ENCODE peak calls at places on chromosomes 5 and 9, in six cellular contexts. One of them, this sample, is unnamed.

GRCh38 chr5:14958196-14958595 is 86.6 kb upstream of the ANKH start:
- DNase-seq in activated effector memory CD4-positive, alpha-beta T cell treated with Interleukin-2 at 50 U/mL for 16 hours: no peak
- DNase-seq in WTC11: no peak
- DNase-seq in astrocyte of the spinal cord: no peak
- DNase-seq in type B pancreatic cell: no peak
- DNase-seq in GM12878: no peak
- DNase-seq in this sample: peak

GRCh38 chr9:21031091-21031817 is at the start of gene HACD4:
- DNase-seq in activated effector memory CD4-positive, alpha-beta T cell treated with Interleukin-2 at 50 U/mL for 16 hours: peak
- DNase-seq in WTC11: peak
- DNase-seq in astrocyte of the spinal cord: peak
- DNase-seq in type B pancreatic cell: no peak
- DNase-seq in GM12878: peak
- DNase-seq in this sample: peak

GRCh38 chr5:64949331-64949730 is 180.6 kb downstream of the CWC27 start:
- DNase-seq in activated effector memory CD4-positive, alpha-beta T cell treated with Interleukin-2 at 50 U/mL for 16 hours: no peak
- DNase-seq in WTC11: no peak
- DNase-seq in astrocyte of the spinal cord: no peak
- DNase-seq in type B pancreatic cell: no peak
- DNase-seq in GM12878: no peak
- DNase-seq in this sample: no peak

GRCh38 chr9:36793277-36793676 is 220.6 kb downstream of the MELK start:
- DNase-seq in activated effector memory CD4-positive, alpha-beta T cell treated with Interleukin-2 at 50 U/mL for 16 hours: no peak
- DNase-seq in WTC11: peak
- DNase-seq in astrocyte of the spinal cord: no peak
- DNase-seq in type B pancreatic cell: no peak
- DNase-seq in GM12878: no peak
- DNase-seq in this sample: no peak

GRCh38 chr5:159746707-159747106 is 169.6 kb upstream of the ADRA1B start:
- DNase-seq in activated effector memory CD4-positive, alpha-beta T cell treated with Interleukin-2 at 50 U/mL for 16 hours: no peak
- DNase-seq in WTC11: no peak
- DNase-seq in astrocyte of the spinal cord: no peak
- DNase-seq in type B pancreatic cell: no peak
- DNase-seq in GM12878: no peak
- DNase-seq in this sample: no peak

GRCh38 chr9:95096807-95097206 is 220.7 kb downstream of the FANCC start:
- DNase-seq in activated effector memory CD4-positive, alpha-beta T cell treated with Interleukin-2 at 50 U/mL for 16 hours: no peak
- DNase-seq in WTC11: no peak
- DNase-seq in astrocyte of the spinal cord: no peak
- DNase-seq in type B pancreatic cell: no peak
- DNase-seq in GM12878: no peak
- DNase-seq in this sample: no peak

GRCh38 chr5:110209401-110209800 is 517.1 kb downstream of the TMEM232 start:
- DNase-seq in activated effector memory CD4-positive, alpha-beta T cell treated with Interleukin-2 at 50 U/mL for 16 hours: no peak
- DNase-seq in WTC11: no peak
- DNase-seq in astrocyte of the spinal cord: no peak
- DNase-seq in type B pancreatic cell: no peak
- DNase-seq in GM12878: no peak
- DNase-seq in this sample: no peak

GRCh38 chr5:109703827-109704226 is 14.1 kb downstream of the MAN2A1 start:
- DNase-seq in activated effector memory CD4-positive, alpha-beta T cell treated with Interleukin-2 at 50 U/mL for 16 hours: no peak
- DNase-seq in WTC11: no peak
- DNase-seq in astrocyte of the spinal cord: no peak
- DNase-seq in type B pancreatic cell: no peak
- DNase-seq in GM12878: no peak
- DNase-seq in this sample: no peak

GRCh38 chr5:115601709-115602584 is at the start of gene TICAM2:
- DNase-seq in activated effector memory CD4-positive, alpha-beta T cell treated with Interleukin-2 at 50 U/mL for 16 hours: peak
- DNase-seq in WTC11: peak
- DNase-seq in astrocyte of the spinal cord: peak
- DNase-seq in type B pancreatic cell: peak
- DNase-seq in GM12878: peak
- DNase-seq in this sample: peak

GRCh38 chr5:90783460-90784333 is 225.1 kb downstream of the ADGRV1 start:
- DNase-seq in activated effector memory CD4-positive, alpha-beta T cell treated with Interleukin-2 at 50 U/mL for 16 hours: peak
- DNase-seq in WTC11: peak
- DNase-seq in astrocyte of the spinal cord: peak
- DNase-seq in type B pancreatic cell: peak
- DNase-seq in GM12878: peak
- DNase-seq in this sample: peak

GRCh38 chr9:75866273-75866871 is 24.1 kb upstream of the PCSK5 start:
- DNase-seq in activated effector memory CD4-positive, alpha-beta T cell treated with Interleukin-2 at 50 U/mL for 16 hours: no peak
- DNase-seq in WTC11: peak
- DNase-seq in astrocyte of the spinal cord: peak
- DNase-seq in type B pancreatic cell: no peak
- DNase-seq in GM12878: no peak
- DNase-seq in this sample: peak

GRCh38 chr5:80238778-80239679 is 16.8 kb downstream of the SERINC5 start:
- DNase-seq in activated effector memory CD4-positive, alpha-beta T cell treated with Interleukin-2 at 50 U/mL for 16 hours: no peak
- DNase-seq in WTC11: no peak
- DNase-seq in astrocyte of the spinal cord: peak
- DNase-seq in type B pancreatic cell: no peak
- DNase-seq in GM12878: no peak
- DNase-seq in this sample: peak

GRCh38 chr9:134010774-134011173 is 14.5 kb upstream of the BRD3OS start:
- DNase-seq in activated effector memory CD4-positive, alpha-beta T cell treated with Interleukin-2 at 50 U/mL for 16 hours: no peak
- DNase-seq in WTC11: no peak
- DNase-seq in astrocyte of the spinal cord: no peak
- DNase-seq in type B pancreatic cell: no peak
- DNase-seq in GM12878: no peak
- DNase-seq in this sample: no peak

GRCh38 chr5:145587308-145588071 is 247.7 kb downstream of the PRELID2 start:
- DNase-seq in activated effector memory CD4-positive, alpha-beta T cell treated with Interleukin-2 at 50 U/mL for 16 hours: no peak
- DNase-seq in WTC11: no peak
- DNase-seq in astrocyte of the spinal cord: peak
- DNase-seq in type B pancreatic cell: no peak
- DNase-seq in GM12878: no peak
- DNase-seq in this sample: peak

GRCh38 chr5:67149933-67150523 is 46.6 kb downstream of the CD180 start:
- DNase-seq in activated effector memory CD4-positive, alpha-beta T cell treated with Interleukin-2 at 50 U/mL for 16 hours: no peak
- DNase-seq in WTC11: no peak
- DNase-seq in astrocyte of the spinal cord: peak
- DNase-seq in type B pancreatic cell: no peak
- DNase-seq in GM12878: no peak
- DNase-seq in this sample: peak

GRCh38 chr9:119398350-119398749 is 29.1 kb upstream of the BRINP1 start:
- DNase-seq in activated effector memory CD4-positive, alpha-beta T cell treated with Interleukin-2 at 50 U/mL for 16 hours: no peak
- DNase-seq in WTC11: no peak
- DNase-seq in astrocyte of the spinal cord: no peak
- DNase-seq in type B pancreatic cell: no peak
- DNase-seq in GM12878: no peak
- DNase-seq in this sample: no peak

GRCh38 chr9:22056402-22056801 is 47.3 kb upstream of the CDKN2B start:
- DNase-seq in activated effector memory CD4-positive, alpha-beta T cell treated with Interleukin-2 at 50 U/mL for 16 hours: no peak
- DNase-seq in WTC11: no peak
- DNase-seq in astrocyte of the spinal cord: no peak
- DNase-seq in type B pancreatic cell: no peak
- DNase-seq in GM12878: no peak
- DNase-seq in this sample: no peak

GRCh38 chr9:34588671-34589370 is 703 bp downstream of the CNTFR start:
- DNase-seq in activated effector memory CD4-positive, alpha-beta T cell treated with Interleukin-2 at 50 U/mL for 16 hours: no peak
- DNase-seq in WTC11: no peak
- DNase-seq in astrocyte of the spinal cord: no peak
- DNase-seq in type B pancreatic cell: no peak
- DNase-seq in GM12878: no peak
- DNase-seq in this sample: no peak

GRCh38 chr5:164475339-164475977 is 970.0 kb downstream of the MAT2B start:
- DNase-seq in activated effector memory CD4-positive, alpha-beta T cell treated with Interleukin-2 at 50 U/mL for 16 hours: no peak
- DNase-seq in WTC11: no peak
- DNase-seq in astrocyte of the spinal cord: peak
- DNase-seq in type B pancreatic cell: no peak
- DNase-seq in GM12878: no peak
- DNase-seq in this sample: peak

GRCh38 chr5:36334315-36334714 is 32.6 kb upstream of the RANBP3L start:
- DNase-seq in activated effector memory CD4-positive, alpha-beta T cell treated with Interleukin-2 at 50 U/mL for 16 hours: no peak
- DNase-seq in WTC11: no peak
- DNase-seq in astrocyte of the spinal cord: no peak
- DNase-seq in type B pancreatic cell: no peak
- DNase-seq in GM12878: no peak
- DNase-seq in this sample: peak

GRCh38 chr5:158045696-158046095 is 186.8 kb upstream of the CLINT1 start:
- DNase-seq in activated effector memory CD4-positive, alpha-beta T cell treated with Interleukin-2 at 50 U/mL for 16 hours: no peak
- DNase-seq in WTC11: no peak
- DNase-seq in astrocyte of the spinal cord: no peak
- DNase-seq in type B pancreatic cell: no peak
- DNase-seq in GM12878: no peak
- DNase-seq in this sample: no peak

GRCh38 chr9:105194234-105194633 is 50.2 kb upstream of the SLC44A1 start:
- DNase-seq in activated effector memory CD4-positive, alpha-beta T cell treated with Interleukin-2 at 50 U/mL for 16 hours: no peak
- DNase-seq in WTC11: no peak
- DNase-seq in astrocyte of the spinal cord: no peak
- DNase-seq in type B pancreatic cell: no peak
- DNase-seq in GM12878: no peak
- DNase-seq in this sample: no peak

GRCh38 chr9:124036578-124036977 is 25.0 kb downstream of the LHX2 start:
- DNase-seq in activated effector memory CD4-positive, alpha-beta T cell treated with Interleukin-2 at 50 U/mL for 16 hours: no peak
- DNase-seq in WTC11: no peak
- DNase-seq in astrocyte of the spinal cord: no peak
- DNase-seq in type B pancreatic cell: no peak
- DNase-seq in GM12878: no peak
- DNase-seq in this sample: no peak

GRCh38 chr9:37301369-37302172 is 120.9 kb upstream of the GRHPR start:
- DNase-seq in activated effector memory CD4-positive, alpha-beta T cell treated with Interleukin-2 at 50 U/mL for 16 hours: no peak
- DNase-seq in WTC11: no peak
- DNase-seq in astrocyte of the spinal cord: no peak
- DNase-seq in type B pancreatic cell: no peak
- DNase-seq in GM12878: no peak
- DNase-seq in this sample: no peak

GRCh38 chr9:36815023-36815422 is 219.0 kb downstream of the PAX5 start:
- DNase-seq in activated effector memory CD4-positive, alpha-beta T cell treated with Interleukin-2 at 50 U/mL for 16 hours: no peak
- DNase-seq in WTC11: no peak
- DNase-seq in astrocyte of the spinal cord: no peak
- DNase-seq in type B pancreatic cell: no peak
- DNase-seq in GM12878: no peak
- DNase-seq in this sample: no peak

GRCh38 chr5:58451732-58452565 is 7.9 kb downstream of the PLK2 start:
- DNase-seq in activated effector memory CD4-positive, alpha-beta T cell treated with Interleukin-2 at 50 U/mL for 16 hours: no peak
- DNase-seq in WTC11: no peak
- DNase-seq in astrocyte of the spinal cord: peak
- DNase-seq in type B pancreatic cell: no peak
- DNase-seq in GM12878: no peak
- DNase-seq in this sample: no peak

GRCh38 chr9:94014845-94015244 is 59.7 kb upstream of the BARX1 start:
- DNase-seq in activated effector memory CD4-positive, alpha-beta T cell treated with Interleukin-2 at 50 U/mL for 16 hours: no peak
- DNase-seq in WTC11: no peak
- DNase-seq in astrocyte of the spinal cord: no peak
- DNase-seq in type B pancreatic cell: no peak
- DNase-seq in GM12878: no peak
- DNase-seq in this sample: no peak

GRCh38 chr9:79974806-79975422 is 403.1 kb downstream of the TLE4 start:
- DNase-seq in activated effector memory CD4-positive, alpha-beta T cell treated with Interleukin-2 at 50 U/mL for 16 hours: no peak
- DNase-seq in WTC11: no peak
- DNase-seq in astrocyte of the spinal cord: no peak
- DNase-seq in type B pancreatic cell: no peak
- DNase-seq in GM12878: no peak
- DNase-seq in this sample: no peak

GRCh38 chr9:137423810-137424291 is 658 bp downstream of the NOXA1 start:
- DNase-seq in activated effector memory CD4-positive, alpha-beta T cell treated with Interleukin-2 at 50 U/mL for 16 hours: no peak
- DNase-seq in WTC11: peak
- DNase-seq in astrocyte of the spinal cord: no peak
- DNase-seq in type B pancreatic cell: no peak
- DNase-seq in GM12878: no peak
- DNase-seq in this sample: no peak

GRCh38 chr9:124797343-124798103 is 20.6 kb downstream of the OLFML2A start:
- DNase-seq in activated effector memory CD4-positive, alpha-beta T cell treated with Interleukin-2 at 50 U/mL for 16 hours: no peak
- DNase-seq in WTC11: no peak
- DNase-seq in astrocyte of the spinal cord: no peak
- DNase-seq in type B pancreatic cell: no peak
- DNase-seq in GM12878: no peak
- DNase-seq in this sample: no peak

GRCh38 chr5:141135030-141135717 is at the start of gene PCDHB5:
- DNase-seq in activated effector memory CD4-positive, alpha-beta T cell treated with Interleukin-2 at 50 U/mL for 16 hours: no peak
- DNase-seq in WTC11: peak
- DNase-seq in astrocyte of the spinal cord: peak
- DNase-seq in type B pancreatic cell: no peak
- DNase-seq in GM12878: no peak
- DNase-seq in this sample: peak

GRCh38 chr9:136093995-136094881 is 851 bp downstream of the NACC2 start:
- DNase-seq in activated effector memory CD4-positive, alpha-beta T cell treated with Interleukin-2 at 50 U/mL for 16 hours: peak
- DNase-seq in WTC11: no peak
- DNase-seq in astrocyte of the spinal cord: peak
- DNase-seq in type B pancreatic cell: no peak
- DNase-seq in GM12878: no peak
- DNase-seq in this sample: peak

GRCh38 chr9:131298341-131298740 is 8.8 kb downstream of the PLPP7 start:
- DNase-seq in activated effector memory CD4-positive, alpha-beta T cell treated with Interleukin-2 at 50 U/mL for 16 hours: no peak
- DNase-seq in WTC11: no peak
- DNase-seq in astrocyte of the spinal cord: no peak
- DNase-seq in type B pancreatic cell: no peak
- DNase-seq in GM12878: no peak
- DNase-seq in this sample: no peak